ENCODE peak calls at places on chromosomes 11 and 22, in nine cellular contexts. Z, A, L, V, O, M, U, Q and P are unnamed samples.

GRCh38 chr11:122882809-122883681 is 486 bp downstream of the JHY start:
- DNase-seq in Z (peak), A (peak), L (peak), V (no peak), O (peak), M (peak), U (peak), Q (peak), P (peak)

GRCh38 chr22:30004101-30004500 is 76.2 kb upstream of the HORMAD2 start:
- DNase-seq in Z (peak), A (no peak), L (no peak), V (no peak), O (no peak), M (no peak), U (no peak), Q (no peak), P (no peak)

GRCh38 chr11:78800089-78800690 is 225.5 kb upstream of the NARS2 start:
- DNase-seq in Z (no peak), A (no peak), L (no peak), V (no peak), O (no peak), M (no peak), U (no peak), Q (no peak), P (no peak)

GRCh38 chr11:98365941-98366340 is 654.8 kb upstream of the CNTN5 start:
- DNase-seq in Z (no peak), A (no peak), L (no peak), V (no peak), O (no peak), M (no peak), U (no peak), Q (no peak), P (no peak)

GRCh38 chr22:17647996-17648395 is 9.4 kb downstream of the BCL2L13 start:
- DNase-seq in Z (no peak), A (no peak), L (no peak), V (no peak), O (no peak), M (no peak), U (no peak), Q (no peak), P (no peak)

GRCh38 chr11:91796999-91797398 is 427.6 kb upstream of the FAT3 start:
- DNase-seq in Z (peak), A (no peak), L (no peak), V (peak), O (no peak), M (no peak), U (no peak), Q (no peak), P (no peak)

GRCh38 chr22:40791241-40791640 is 27.9 kb downstream of the SLC25A17 start:
- DNase-seq in Z (no peak), A (no peak), L (no peak), V (no peak), O (no peak), M (no peak), U (no peak), Q (no peak), P (no peak)

GRCh38 chr11:130470832-130471706 is 22.6 kb downstream of the ADAMTS15 start:
- DNase-seq in Z (no peak), A (no peak), L (no peak), V (no peak), O (no peak), M (no peak), U (no peak), Q (no peak), P (no peak)

GRCh38 chr11:109401532-109401931 is 20.5 kb upstream of the C11orf87 start:
- DNase-seq in Z (no peak), A (no peak), L (no peak), V (no peak), O (no peak), M (no peak), U (no peak), Q (no peak), P (no peak)

GRCh38 chr11:114358711-114359110 is 41.6 kb downstream of the C11orf71 start:
- DNase-seq in Z (peak), A (no peak), L (no peak), V (no peak), O (no peak), M (no peak), U (no peak), Q (no peak), P (no peak)

GRCh38 chr22:20402960-20403778 is 9.2 kb downstream of the ZNF74 start:
- DNase-seq in Z (no peak), A (no peak), L (no peak), V (no peak), O (no peak), M (no peak), U (no peak), Q (no peak), P (no peak)

GRCh38 chr11:64763804-64764611 is 4.2 kb upstream of the PYGM start:
- DNase-seq in Z (no peak), A (no peak), L (peak), V (no peak), O (peak), M (no peak), U (no peak), Q (no peak), P (peak)

GRCh38 chr22:30830907-30831306 is 136.2 kb downstream of the OSBP2 start:
- DNase-seq in Z (peak), A (no peak), L (no peak), V (peak), O (no peak), M (peak), U (peak), Q (no peak), P (no peak)

GRCh38 chr22:29693671-29694070 is 26.1 kb upstream of the CABP7 start:
- DNase-seq in Z (no peak), A (no peak), L (no peak), V (peak), O (no peak), M (no peak), U (no peak), Q (no peak), P (no peak)

GRCh38 chr22:49922926-49923325 is 4.5 kb downstream of the CRELD2 start:
- DNase-seq in Z (no peak), A (no peak), L (no peak), V (no peak), O (no peak), M (no peak), U (no peak), Q (no peak), P (no peak)

GRCh38 chr11:115409116-115409663 is 95.0 kb downstream of the CADM1 start:
- DNase-seq in Z (no peak), A (no peak), L (no peak), V (no peak), O (no peak), M (no peak), U (no peak), Q (no peak), P (no peak)

GRCh38 chr11:1302041-1302460 is 7.4 kb downstream of the TOLLIP start:
- DNase-seq in Z (no peak), A (no peak), L (peak), V (no peak), O (no peak), M (no peak), U (no peak), Q (no peak), P (no peak)

GRCh38 chr11:105929381-105929955 is 92.6 kb downstream of the MSANTD4 start:
- DNase-seq in Z (no peak), A (no peak), L (no peak), V (no peak), O (no peak), M (no peak), U (no peak), Q (no peak), P (no peak)

GRCh38 chr11:12559011-12559410 is 115.2 kb upstream of the TEAD1 start:
- DNase-seq in Z (no peak), A (no peak), L (no peak), V (no peak), O (no peak), M (no peak), U (no peak), Q (no peak), P (no peak)

GRCh38 chr11:77377734-77378133 is 76.2 kb upstream of the GDPD4 start:
- DNase-seq in Z (peak), A (no peak), L (no peak), V (peak), O (no peak), M (no peak), U (no peak), Q (no peak), P (no peak)

GRCh38 chr11:459511-460220 is 9.6 kb downstream of the PTDSS2 start:
- DNase-seq in Z (no peak), A (no peak), L (no peak), V (no peak), O (no peak), M (no peak), U (no peak), Q (no peak), P (no peak)

GRCh38 chr11:35152575-35152974 is 13.6 kb downstream of the CD44 start:
- DNase-seq in Z (no peak), A (no peak), L (no peak), V (no peak), O (no peak), M (no peak), U (no peak), Q (no peak), P (no peak)

GRCh38 chr22:25027959-25028840 is 75.7 kb downstream of the KIAA1671 start:
- DNase-seq in Z (no peak), A (no peak), L (peak), V (no peak), O (peak), M (no peak), U (peak), Q (no peak), P (no peak)

GRCh38 chr11:118117790-118118601 is 31.2 kb upstream of the SMIM35 start:
- DNase-seq in Z (no peak), A (no peak), L (peak), V (no peak), O (no peak), M (no peak), U (no peak), Q (no peak), P (no peak)

GRCh38 chr11:61026121-61027031 is 54.9 kb downstream of the CD6 start:
- DNase-seq in Z (no peak), A (no peak), L (no peak), V (no peak), O (peak), M (no peak), U (no peak), Q (no peak), P (no peak)

GRCh38 chr11:120807414-120808150 is 216.3 kb upstream of the TBCEL start:
- DNase-seq in Z (peak), A (no peak), L (no peak), V (peak), O (no peak), M (peak), U (no peak), Q (no peak), P (no peak)

GRCh38 chr11:127345819-127346459 is 345.4 kb upstream of the KIRREL3 start:
- DNase-seq in Z (peak), A (peak), L (peak), V (peak), O (peak), M (peak), U (no peak), Q (no peak), P (peak)

GRCh38 chr11:76699461-76700091 is 29.0 kb upstream of the LRRC32 start:
- DNase-seq in Z (peak), A (no peak), L (no peak), V (no peak), O (no peak), M (no peak), U (no peak), Q (no peak), P (no peak)

GRCh38 chr11:77072851-77073327 is 6.1 kb downstream of the CAPN5 start:
- DNase-seq in Z (no peak), A (no peak), L (no peak), V (no peak), O (peak), M (no peak), U (no peak), Q (no peak), P (no peak)

GRCh38 chr11:129374993-129375721 is 491 bp upstream of the BARX2 start:
- DNase-seq in Z (peak), A (no peak), L (no peak), V (no peak), O (no peak), M (peak), U (no peak), Q (no peak), P (no peak)